ENCODE peak calls at places on chromosome 3, in five cellular contexts. O, Q, R, I and H are unnamed samples.

GRCh38 chr3:80696280-80696679 is 928.5 kb upstream of the ROBO1 start:
- DNase-seq in I (no peak), O (no peak), R (peak; percentile 52), Q (no peak), H (no peak)

GRCh38 chr3:177410734-177411133 is 213.5 kb upstream of the TBL1XR1 start:
- DNase-seq in R (no peak), O (peak; percentile 99), I (no peak), Q (no peak), H (no peak)

GRCh38 chr3:149813367-149814281 is 609 bp downstream of the RNF13 start:
- DNase-seq in R (peak; percentile 46), O (no peak), I (peak; percentile 23), Q (peak; percentile 9), H (peak; percentile 21)

GRCh38 chr3:45937206-45938042 is 5.8 kb upstream of the CXCR6 start:
- DNase-seq in O (no peak), R (no peak), Q (no peak), I (no peak), H (no peak)

GRCh38 chr3:137110392-137110996 is 152.7 kb downstream of the IL20RB start:
- DNase-seq in R (peak; percentile 20), Q (peak; percentile 46), I (no peak), O (no peak), H (no peak)

GRCh38 chr3:157410945-157411344 is 25.7 kb upstream of the PTX3 start:
- DNase-seq in Q (no peak), I (no peak), R (no peak), O (no peak), H (no peak)

GRCh38 chr3:136255672-136256406 is 5.7 kb downstream of the PCCB start:
- DNase-seq in R (no peak), O (no peak), Q (no peak), I (no peak), H (no peak)

GRCh38 chr3:197367081-197367780 is 68.8 kb upstream of the DLG1 start:
- DNase-seq in Q (no peak), I (peak; percentile 93), R (peak; percentile 95), O (no peak), H (no peak)

GRCh38 chr3:182523836-182524235 is 269.5 kb upstream of the ATP11B start:
- DNase-seq in O (no peak), I (no peak), R (no peak), Q (no peak), H (no peak)

GRCh38 chr3:17678116-17678741 is 64.2 kb downstream of the TBC1D5 start:
- DNase-seq in I (peak; percentile 26), O (no peak), Q (no peak), R (peak; percentile 40), H (no peak)

GRCh38 chr3:31350307-31350706 is 182.4 kb upstream of the STT3B start:
- DNase-seq in I (no peak), R (no peak), Q (no peak), O (no peak), H (no peak)

GRCh38 chr3:15206662-15207576 is 873 bp downstream of the CAPN7 start:
- DNase-seq in I (peak; percentile 5), O (no peak), R (peak; percentile 33), Q (peak; percentile 22), H (peak; percentile 22)

GRCh38 chr3:160187288-160187687 is 37.9 kb upstream of the C3orf80 start:
- DNase-seq in Q (no peak), R (no peak), I (no peak), O (no peak), H (no peak)

GRCh38 chr3:14605070-14605469 is 46.5 kb upstream of the CCDC174 start:
- DNase-seq in Q (no peak), I (peak; percentile 67), R (peak; percentile 9), O (no peak), H (no peak)

GRCh38 chr3:96449803-96450202 is 364.6 kb upstream of the EPHA6 start:
- DNase-seq in I (no peak), R (no peak), O (peak; percentile 91), Q (no peak), H (no peak)

GRCh38 chr3:47004369-47005211 is 25.1 kb downstream of the NBEAL2 start:
- DNase-seq in O (no peak), R (no peak), I (no peak), Q (no peak), H (no peak)

GRCh38 chr3:169430687-169431404 is 232.7 kb downstream of the MECOM start:
- DNase-seq in R (no peak), O (no peak), I (peak; percentile 21), Q (no peak), H (no peak)

GRCh38 chr3:48142316-48142870 is 45.8 kb downstream of the CDC25A start:
- DNase-seq in O (no peak), Q (no peak), I (no peak), R (no peak), H (no peak)

GRCh38 chr3:75768303-75769017 is 16.9 kb downstream of the ZNF717 start:
- DNase-seq in R (no peak), I (no peak), O (no peak), Q (no peak), H (no peak)

GRCh38 chr3:188832961-188833615 is 338.7 kb upstream of the TPRG1 start:
- DNase-seq in O (no peak), R (no peak), Q (no peak), I (no peak), H (no peak)

GRCh38 chr3:127412578-127413317 is 124.9 kb upstream of the PRR20G start:
- DNase-seq in O (no peak), I (no peak), Q (no peak), R (no peak), H (no peak)

GRCh38 chr3:145952541-145952940 is 208.4 kb downstream of the PLOD2 start:
- DNase-seq in O (no peak), R (no peak), I (no peak), Q (no peak), H (no peak)

GRCh38 chr3:146970236-146970635 is 365.1 kb upstream of the PLSCR5 start:
- DNase-seq in R (no peak), Q (no peak), O (no peak), I (no peak), H (no peak)

GRCh38 chr3:56422316-56422715 is 46.0 kb downstream of the ERC2 start:
- DNase-seq in I (no peak), Q (no peak), O (no peak), R (no peak), H (no peak)

GRCh38 chr3:159919873-159920272 is 68.8 kb upstream of the IL12A start:
- DNase-seq in O (no peak), Q (no peak), R (no peak), I (peak; percentile 14), H (no peak)

GRCh38 chr3:27533718-27534578 is 49.8 kb upstream of the SLC4A7 start:
- DNase-seq in O (no peak), R (peak; percentile 94), Q (peak; percentile 27), I (peak; percentile 98), H (peak; percentile 34)

GRCh38 chr3:23948761-23949160 is 3.7 kb downstream of the NR1D2 start:
- DNase-seq in I (no peak), R (no peak), O (no peak), Q (no peak), H (no peak)

GRCh38 chr3:90015688-90016356 is 908.4 kb downstream of the EPHA3 start:
- DNase-seq in I (no peak), O (no peak), Q (no peak), R (no peak), H (no peak)

GRCh38 chr3:112786002-112786590 is 60.6 kb downstream of the CD200R1L start:
- DNase-seq in O (no peak), I (no peak), R (no peak), Q (no peak), H (no peak)

GRCh38 chr3:182105875-182106274 is 394.1 kb downstream of the SOX2 start:
- DNase-seq in Q (no peak), I (peak; percentile 39), R (peak; percentile 4), O (no peak), H (no peak)

GRCh38 chr3:73401616-73402265 is 223.0 kb downstream of the PDZRN3 start:
- DNase-seq in R (no peak), I (no peak), Q (no peak), O (no peak), H (no peak)

GRCh38 chr3:136070953-136071949 is 105.7 kb downstream of the PPP2R3A start:
- DNase-seq in I (no peak), O (no peak), R (peak; percentile 51), Q (no peak), H (no peak)

GRCh38 chr3:141878812-141879211 is 2.4 kb downstream of the ATP1B3 start:
- DNase-seq in Q (no peak), I (no peak), R (no peak), O (no peak), H (no peak)

GRCh38 chr3:13199006-13199776 is 126.0 kb upstream of the IQSEC1 start:
- DNase-seq in O (no peak), I (no peak), Q (no peak), R (no peak), H (no peak)

GRCh38 chr3:15094187-15094875 is 4.6 kb downstream of the RBSN start:
- DNase-seq in R (no peak), I (no peak), Q (no peak), O (no peak), H (no peak)